ENCODE peak calls at places on chromosomes 7 and 10, in six cellular contexts. K, L, B, T, S and E are unnamed samples.

GRCh38 chr10:127013696-127014095 is 108.5 kb downstream of the DOCK1 start:
- DNase-seq in T (no peak), L (no peak), S (no peak), B (no peak), K (no peak), E (no peak)

GRCh38 chr7:101402081-101402779 is 39.6 kb downstream of the COL26A1 start:
- DNase-seq in L (no peak), T (peak), S (no peak), K (peak), B (no peak), E (no peak)

GRCh38 chr7:114534957-114535356 is 120.3 kb downstream of the FOXP2 start:
- DNase-seq in L (no peak), K (no peak), T (no peak), S (no peak), B (no peak), E (no peak)

GRCh38 chr10:43943825-43944360 is 295.2 kb upstream of the ZNF32 start:
- DNase-seq in B (no peak), L (no peak), S (no peak), K (no peak), T (no peak), E (no peak)

GRCh38 chr10:92690211-92691041 is 671 bp downstream of the HHEX start:
- DNase-seq in L (peak), T (peak), B (no peak), S (no peak), K (peak), E (peak)

GRCh38 chr7:37445064-37445723 is 3.5 kb downstream of the ELMO1 start:
- DNase-seq in S (no peak), L (no peak), K (no peak), B (no peak), T (no peak), E (peak)

GRCh38 chr10:80137031-80137712 is 4.6 kb downstream of the PLAC9 start:
- DNase-seq in T (no peak), K (no peak), L (no peak), S (no peak), B (no peak), E (no peak)

GRCh38 chr10:29189272-29189671 is 99.6 kb upstream of the LYZL1 start:
- DNase-seq in T (no peak), K (no peak), B (no peak), S (no peak), L (no peak), E (no peak)

GRCh38 chr10:60801538-60801937 is 23.3 kb downstream of the CDK1 start:
- DNase-seq in T (peak), L (no peak), S (peak), K (no peak), B (no peak), E (no peak)

GRCh38 chr10:122140941-122141623 is 130.0 kb upstream of the BTBD16 start:
- DNase-seq in S (peak), T (peak), L (no peak), B (no peak), K (peak), E (peak)

GRCh38 chr7:98727146-98727709 is 110.1 kb downstream of the NPTX2 start:
- DNase-seq in L (no peak), S (no peak), B (no peak), T (no peak), K (no peak), E (no peak)

GRCh38 chr7:100446040-100446439 is 9.7 kb upstream of the PPP1R35 start:
- DNase-seq in T (no peak), L (no peak), K (no peak), S (no peak), B (no peak), E (no peak)

GRCh38 chr7:100890640-100891521 is 1.4 kb upstream of the UFSP1 start:
- DNase-seq in T (no peak), B (no peak), L (peak), K (no peak), S (no peak), E (peak)

GRCh38 chr7:2715341-2716231 is 27.6 kb downstream of the AMZ1 start:
- DNase-seq in B (no peak), K (no peak), S (no peak), T (no peak), L (no peak), E (peak)

GRCh38 chr10:71728218-71728737 is 8.7 kb upstream of the C10orf105 start:
- DNase-seq in K (peak), T (no peak), L (no peak), B (peak), S (no peak), E (peak)

GRCh38 chr7:139570119-139570518 is 46.6 kb downstream of the CLEC2L start:
- DNase-seq in L (no peak), B (no peak), T (no peak), K (no peak), S (no peak), E (no peak)

GRCh38 chr10:17238445-17239275 is 10.6 kb downstream of the VIM start:
- DNase-seq in T (peak), B (no peak), L (no peak), K (no peak), S (no peak), E (peak)

GRCh38 chr7:4849390-4849789 is 12.4 kb downstream of the PAPOLB start:
- DNase-seq in T (peak), L (peak), B (no peak), S (peak), K (peak), E (peak)

GRCh38 chr10:11036424-11037011 is 18.8 kb downstream of the CELF2 start:
- DNase-seq in S (peak), T (peak), B (no peak), L (peak), K (peak), E (no peak)

GRCh38 chr7:128063025-128063560 is 31.9 kb upstream of the LRRC4 start:
- DNase-seq in B (no peak), L (no peak), T (no peak), K (no peak), S (no peak), E (no peak)

GRCh38 chr10:49135575-49136313 is 1.9 kb upstream of the FAM170B start:
- DNase-seq in L (no peak), S (no peak), K (no peak), T (peak), B (no peak), E (no peak)

GRCh38 chr10:378230-378929 is 243.1 kb downstream of the ZMYND11 start:
- DNase-seq in S (no peak), T (no peak), B (no peak), K (no peak), L (no peak), E (no peak)

GRCh38 chr7:130821864-130822263 is 87.9 kb upstream of the KLF14 start:
- DNase-seq in B (no peak), K (no peak), L (no peak), T (no peak), S (no peak), E (no peak)

GRCh38 chr10:95440326-95440725 is 120.8 kb downstream of the SORBS1 start:
- DNase-seq in B (no peak), K (no peak), S (no peak), L (no peak), T (no peak), E (no peak)

GRCh38 chr10:69869291-69869841 is 67.7 kb downstream of the COL13A1 start:
- DNase-seq in B (no peak), L (no peak), K (no peak), S (no peak), T (peak), E (no peak)

GRCh38 chr10:132527338-132528063 is 10.1 kb upstream of the INPP5A start:
- DNase-seq in S (no peak), T (no peak), K (no peak), B (no peak), L (no peak), E (no peak)

GRCh38 chr7:127153315-127153714 is 99.4 kb downstream of the GRM8 start:
- DNase-seq in L (no peak), S (no peak), B (no peak), K (no peak), T (no peak), E (peak)

GRCh38 chr10:102612964-102613275 is 31.4 kb upstream of the TRIM8 start:
- DNase-seq in K (no peak), T (peak), L (no peak), S (no peak), B (no peak), E (no peak)

GRCh38 chr10:47025540-47026300 is 114.5 kb downstream of the PTPN20 start:
- DNase-seq in L (no peak), B (no peak), K (no peak), S (no peak), T (no peak), E (no peak)

DNA sequence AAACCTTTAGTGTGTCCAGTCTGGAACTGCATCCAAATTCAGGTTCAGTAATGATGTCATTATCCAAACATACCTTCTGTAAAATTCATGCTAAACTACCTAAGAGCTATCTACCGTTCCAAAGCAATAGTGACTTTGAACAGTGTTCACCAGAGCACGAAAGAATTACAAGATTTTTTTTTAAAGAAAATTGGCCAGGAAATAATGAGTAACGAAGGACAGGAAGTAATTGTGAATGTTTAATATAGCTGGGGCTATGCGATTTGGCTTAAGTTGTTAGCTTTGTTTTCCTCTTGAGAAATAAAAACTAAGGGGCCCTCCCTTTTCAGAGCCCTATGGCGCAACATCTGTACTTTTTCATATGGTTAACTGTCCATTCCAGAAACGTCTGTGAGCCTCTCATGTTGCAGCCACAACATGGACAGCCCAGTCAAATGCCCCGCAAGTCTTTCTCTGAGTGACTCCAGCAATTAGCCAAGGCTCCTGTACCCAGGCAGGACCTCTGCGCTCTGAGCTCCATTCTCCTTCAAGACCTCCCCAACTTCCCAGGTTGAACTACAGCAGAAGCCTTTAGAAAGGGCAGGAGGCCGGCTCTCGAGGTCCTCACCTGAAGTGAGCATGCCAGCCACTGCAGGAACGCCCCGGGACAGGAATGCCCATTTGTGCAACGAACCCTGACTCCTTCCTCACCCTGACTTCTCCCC is 622 bp upstream of the FAS start:
- DNase-seq in T (peak), K (no peak), B (no peak), L (no peak), S (no peak), E (peak)
- TF ChIP-seq POLR2A in T (peak), K (no peak), B (no peak), L (no peak), S (no peak), E (no peak)

DNA sequence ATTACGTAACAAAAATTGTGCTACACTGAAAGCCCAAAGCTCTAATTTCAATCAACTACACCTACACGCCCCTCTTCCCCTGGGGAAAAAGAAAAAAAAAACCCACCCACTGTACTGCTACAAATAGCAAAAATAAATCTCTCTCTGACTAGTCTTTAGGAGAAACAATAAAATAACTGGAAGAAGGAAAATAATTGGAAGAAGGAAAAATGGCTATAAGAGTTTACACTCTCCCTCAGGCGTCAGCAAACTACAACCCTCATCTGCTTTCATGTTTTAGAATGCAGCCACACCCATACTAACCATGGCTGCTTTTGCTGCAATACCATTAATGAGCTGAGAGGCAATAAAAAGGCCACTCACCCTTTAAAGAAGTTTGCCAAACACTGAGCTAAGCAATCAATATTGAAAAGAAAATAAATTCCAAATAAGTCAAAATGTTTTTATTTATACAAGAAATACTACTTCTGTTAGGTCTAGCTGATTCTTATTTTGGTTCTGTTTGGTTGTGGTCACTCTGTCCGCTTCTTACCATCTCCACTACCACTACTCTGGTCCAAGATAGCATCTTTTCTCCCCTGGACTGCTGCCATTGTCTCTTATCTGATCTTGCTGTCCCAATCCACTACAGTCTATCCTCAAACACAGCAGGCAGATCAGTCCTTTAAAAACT is 3.8 kb downstream of the MINDY3 start:
- DNase-seq in K (no peak), L (peak), S (no peak), T (no peak), B (no peak), E (no peak)
- TF ChIP-seq MYC in K (no peak), L (no peak), S (no peak), T (no peak), B (no peak), E (no peak)

GRCh38 chr7:1646391-1646790 is 23.7 kb upstream of the ELFN1 start:
- DNase-seq in K (no peak), L (no peak), S (no peak), T (no peak), B (no peak), E (no peak)

GRCh38 chr7:1647961-1648631 is 22.0 kb upstream of the ELFN1 start:
- DNase-seq in T (no peak), K (no peak), S (no peak), L (peak), B (no peak), E (no peak)

GRCh38 chr7:1649751-1650326 is 20.2 kb upstream of the ELFN1 start:
- DNase-seq in K (no peak), B (no peak), T (no peak), S (no peak), L (no peak), E (no peak)

GRCh38 chr7:1645071-1646015 is 24.7 kb upstream of the ELFN1 start:
- DNase-seq in B (no peak), K (no peak), L (no peak), T (no peak), S (no peak), E (no peak)

DNA sequence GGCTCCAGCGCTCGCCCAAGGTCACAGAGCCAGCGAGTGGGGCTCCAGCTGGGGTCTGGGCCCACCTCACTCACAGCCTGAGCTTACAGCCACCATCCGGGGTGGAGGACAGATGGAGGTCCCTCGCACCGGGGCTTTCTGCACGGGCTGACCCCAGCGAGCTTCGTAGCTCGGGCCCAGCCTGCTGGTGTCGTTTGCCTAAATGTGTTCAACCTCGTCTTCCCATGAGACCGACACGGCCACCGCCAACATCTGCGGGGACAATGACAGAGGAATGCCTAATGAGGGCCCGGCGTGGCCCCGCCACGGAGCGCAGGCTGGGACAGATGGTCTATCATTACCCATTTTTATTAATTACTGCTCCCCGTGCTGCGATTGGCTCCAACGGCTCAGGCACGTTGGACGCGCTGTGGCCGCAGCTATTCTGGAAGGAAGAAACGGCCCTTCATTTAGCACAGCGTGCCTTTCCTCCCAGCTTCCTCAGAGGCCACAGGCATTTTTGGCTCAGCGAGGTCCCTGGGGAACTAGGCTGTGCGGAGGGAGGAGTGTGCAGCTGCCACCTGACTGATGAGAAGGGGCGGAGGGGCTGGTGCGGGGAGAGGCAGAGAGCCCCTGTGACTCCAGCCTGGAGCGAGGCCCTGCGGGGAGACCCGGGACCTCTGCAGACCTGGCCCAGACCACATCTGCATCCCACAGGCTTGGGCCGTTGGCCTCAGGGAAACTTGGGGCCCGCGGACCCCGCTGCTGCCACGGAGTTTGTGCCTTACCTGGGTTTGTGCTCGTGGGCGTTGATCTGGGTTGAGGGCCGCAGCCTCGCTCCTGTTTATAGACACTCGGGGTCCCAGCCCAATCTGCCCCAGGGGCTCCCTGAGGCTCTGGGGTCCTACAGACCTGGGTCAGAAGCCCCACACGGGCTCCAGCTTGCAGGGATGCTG is 22.9 kb upstream of the ELFN1 start:
- DNase-seq in T (no peak), K (no peak), B (no peak), L (no peak), S (no peak), E (peak)
- TF ChIP-seq MAX in T (no peak), K (no peak), B (no peak), L (no peak), S (no peak), E (no peak)

GRCh38 chr10:110525349-110526260 is 27.9 kb downstream of the DUSP5 start:
- DNase-seq in T (no peak), S (no peak), K (no peak), L (no peak), B (no peak), E (peak)
- TF ChIP-seq POLR2A in T (no peak), S (no peak), K (no peak), L (no peak), B (no peak), E (no peak)